ENCODE peak calls at places on chromosomes 1 and 21, in five cellular contexts. Q, F, Z, C and R are unnamed samples.

GRCh38 chr1:160006312-160006940 is 25.4 kb downstream of the PIGM start:
- DNase-seq in Z (peak), F (peak), Q (peak), C (peak), R (peak)

GRCh38 chr1:241771117-241771516 is 76.9 kb upstream of the EXO1 start:
- DNase-seq in C (no peak), F (no peak), Z (no peak), Q (no peak), R (no peak)

GRCh38 chr1:53585116-53585515 is 125.9 kb downstream of the DMRTB1 start:
- DNase-seq in Q (no peak), F (peak), C (peak), Z (peak), R (peak)

GRCh38 chr1:228059536-228060457 is 22.7 kb upstream of the ARF1 start:
- DNase-seq in C (peak), F (no peak), Z (peak), Q (peak), R (peak)

GRCh38 chr1:65963161-65963888 is 170.6 kb downstream of the PDE4B start:
- DNase-seq in C (no peak), Z (no peak), Q (no peak), F (no peak), R (no peak)

GRCh38 chr1:240611619-240612490 is at the start of gene GREM2:
- DNase-seq in Q (peak), F (no peak), C (peak), Z (peak), R (no peak)

GRCh38 chr1:247338723-247339270 is 7.1 kb upstream of the ZNF496 start:
- DNase-seq in F (no peak), C (no peak), Q (no peak), Z (no peak), R (no peak)

GRCh38 chr1:15362096-15362736 is 47.5 kb upstream of the EFHD2 start:
- DNase-seq in C (no peak), F (no peak), Q (no peak), Z (no peak), R (no peak)

GRCh38 chr1:34265396-34265795 is 88.7 kb downstream of the C1orf94 start:
- DNase-seq in Q (no peak), C (no peak), Z (no peak), F (no peak), R (no peak)

GRCh38 chr21:46038341-46038829 is 56.8 kb downstream of the COL6A1 start:
- DNase-seq in F (no peak), Z (no peak), C (no peak), Q (no peak), R (no peak)

GRCh38 chr1:233714631-233715217 is 100.8 kb downstream of the KCNK1 start:
- DNase-seq in C (no peak), F (no peak), Z (no peak), Q (no peak), R (no peak)

GRCh38 chr21:32480381-32480780 is 67.9 kb downstream of the EVA1C start:
- DNase-seq in Q (no peak), Z (no peak), C (no peak), F (no peak), R (no peak)

GRCh38 chr1:207002731-207003146 is 29.8 kb downstream of the C1orf116 start:
- DNase-seq in Z (no peak), Q (no peak), C (no peak), F (no peak), R (no peak)

GRCh38 chr1:17475729-17476128 is 36.3 kb upstream of the RCC2 start:
- DNase-seq in Z (no peak), Q (no peak), C (peak), F (no peak), R (no peak)

GRCh38 chr1:27577504-27578188 is 26.3 kb downstream of the AHDC1 start:
- DNase-seq in C (no peak), Z (peak), Q (no peak), F (no peak), R (no peak)